ENCODE peak calls at places on chromosome 5, in eight cellular contexts. One of them, this sample, is unnamed.

GRCh38 chr5:135655326-135655725 is 76.5 kb upstream of the CXCL14 start:
- DNase-seq in WERI-Rb-1: no peak
- DNase-seq in dorsolateral prefrontal cortex: no peak
- DNase-seq in GM12891: no peak
- DNase-seq in stimulated activated CD4-positive, alpha-beta T cell treated with anti-CD3 and anti-CD28 coated beads, Interleukin-1b, Interleukin-23, amount 100 ng/mL, for 48 hours: no peak
- DNase-seq in adrenal gland: no peak
- DNase-seq in activated CD4-positive, alpha-beta T cell treated with anti-CD3 and anti-CD28 coated beads, Interleukin-2, amount 10 ng/mL, durations not matched to agents 7 days and 5 days: no peak
- DNase-seq in neuronal stem cell: no peak
- DNase-seq in this sample: no peak

GRCh38 chr5:67405755-67406154 is 209.2 kb upstream of the CD180 start:
- DNase-seq in dorsolateral prefrontal cortex: no peak
- DNase-seq in GM12891: no peak
- DNase-seq in adrenal gland: no peak
- DNase-seq in activated CD4-positive, alpha-beta T cell treated with anti-CD3 and anti-CD28 coated beads, Interleukin-2, amount 10 ng/mL, durations not matched to agents 7 days and 5 days: no peak
- DNase-seq in neuronal stem cell: no peak
- DNase-seq in WERI-Rb-1: no peak
- DNase-seq in stimulated activated CD4-positive, alpha-beta T cell treated with anti-CD3 and anti-CD28 coated beads, Interleukin-1b, Interleukin-23, amount 100 ng/mL, for 48 hours: no peak
- DNase-seq in this sample: no peak

GRCh38 chr5:69368458-69369368 is 607 bp downstream of the AK6 start:
- DNase-seq in GM12891: no peak
- DNase-seq in activated CD4-positive, alpha-beta T cell treated with anti-CD3 and anti-CD28 coated beads, Interleukin-2, amount 10 ng/mL, durations not matched to agents 7 days and 5 days: peak; percentile 32
- DNase-seq in WERI-Rb-1: no peak
- DNase-seq in adrenal gland: no peak
- DNase-seq in stimulated activated CD4-positive, alpha-beta T cell treated with anti-CD3 and anti-CD28 coated beads, Interleukin-1b, Interleukin-23, amount 100 ng/mL, for 48 hours: peak; percentile 17
- DNase-seq in dorsolateral prefrontal cortex: no peak
- DNase-seq in neuronal stem cell: peak; percentile 11
- DNase-seq in this sample: no peak

GRCh38 chr5:129079496-129079895 is 15.1 kb upstream of the ISOC1 start:
- DNase-seq in stimulated activated CD4-positive, alpha-beta T cell treated with anti-CD3 and anti-CD28 coated beads, Interleukin-1b, Interleukin-23, amount 100 ng/mL, for 48 hours: no peak
- DNase-seq in adrenal gland: no peak
- DNase-seq in dorsolateral prefrontal cortex: no peak
- DNase-seq in neuronal stem cell: no peak
- DNase-seq in GM12891: no peak
- DNase-seq in activated CD4-positive, alpha-beta T cell treated with anti-CD3 and anti-CD28 coated beads, Interleukin-2, amount 10 ng/mL, durations not matched to agents 7 days and 5 days: no peak
- DNase-seq in WERI-Rb-1: no peak
- DNase-seq in this sample: no peak

GRCh38 chr5:7015586-7016256 is 302.5 kb downstream of the TENT4A start:
- DNase-seq in adrenal gland: no peak
- DNase-seq in GM12891: no peak
- DNase-seq in WERI-Rb-1: peak; percentile 67
- DNase-seq in stimulated activated CD4-positive, alpha-beta T cell treated with anti-CD3 and anti-CD28 coated beads, Interleukin-1b, Interleukin-23, amount 100 ng/mL, for 48 hours: no peak
- DNase-seq in activated CD4-positive, alpha-beta T cell treated with anti-CD3 and anti-CD28 coated beads, Interleukin-2, amount 10 ng/mL, durations not matched to agents 7 days and 5 days: no peak
- DNase-seq in dorsolateral prefrontal cortex: no peak
- DNase-seq in neuronal stem cell: no peak
- DNase-seq in this sample: no peak

GRCh38 chr5:170076707-170077106 is 29.0 kb upstream of the FOXI1 start:
- DNase-seq in activated CD4-positive, alpha-beta T cell treated with anti-CD3 and anti-CD28 coated beads, Interleukin-2, amount 10 ng/mL, durations not matched to agents 7 days and 5 days: no peak
- DNase-seq in adrenal gland: no peak
- DNase-seq in GM12891: no peak
- DNase-seq in dorsolateral prefrontal cortex: no peak
- DNase-seq in stimulated activated CD4-positive, alpha-beta T cell treated with anti-CD3 and anti-CD28 coated beads, Interleukin-1b, Interleukin-23, amount 100 ng/mL, for 48 hours: no peak
- DNase-seq in WERI-Rb-1: no peak
- DNase-seq in neuronal stem cell: no peak
- DNase-seq in this sample: no peak

GRCh38 chr5:71693828-71694427 is 25.1 kb upstream of the CARTPT start:
- DNase-seq in neuronal stem cell: no peak
- DNase-seq in WERI-Rb-1: no peak
- DNase-seq in GM12891: no peak
- DNase-seq in adrenal gland: no peak
- DNase-seq in activated CD4-positive, alpha-beta T cell treated with anti-CD3 and anti-CD28 coated beads, Interleukin-2, amount 10 ng/mL, durations not matched to agents 7 days and 5 days: no peak
- DNase-seq in stimulated activated CD4-positive, alpha-beta T cell treated with anti-CD3 and anti-CD28 coated beads, Interleukin-1b, Interleukin-23, amount 100 ng/mL, for 48 hours: no peak
- DNase-seq in dorsolateral prefrontal cortex: no peak
- DNase-seq in this sample: no peak

GRCh38 chr5:116359575-116359974 is 215.0 kb downstream of the SEMA6A start:
- DNase-seq in dorsolateral prefrontal cortex: no peak
- DNase-seq in adrenal gland: no peak
- DNase-seq in GM12891: no peak
- DNase-seq in neuronal stem cell: no peak
- DNase-seq in stimulated activated CD4-positive, alpha-beta T cell treated with anti-CD3 and anti-CD28 coated beads, Interleukin-1b, Interleukin-23, amount 100 ng/mL, for 48 hours: no peak
- DNase-seq in WERI-Rb-1: no peak
- DNase-seq in activated CD4-positive, alpha-beta T cell treated with anti-CD3 and anti-CD28 coated beads, Interleukin-2, amount 10 ng/mL, durations not matched to agents 7 days and 5 days: no peak
- DNase-seq in this sample: no peak

GRCh38 chr5:31656806-31657205 is 17.9 kb downstream of the PDZD2 start:
- DNase-seq in WERI-Rb-1: no peak
- DNase-seq in GM12891: no peak
- DNase-seq in dorsolateral prefrontal cortex: no peak
- DNase-seq in neuronal stem cell: no peak
- DNase-seq in activated CD4-positive, alpha-beta T cell treated with anti-CD3 and anti-CD28 coated beads, Interleukin-2, amount 10 ng/mL, durations not matched to agents 7 days and 5 days: no peak
- DNase-seq in adrenal gland: no peak
- DNase-seq in stimulated activated CD4-positive, alpha-beta T cell treated with anti-CD3 and anti-CD28 coated beads, Interleukin-1b, Interleukin-23, amount 100 ng/mL, for 48 hours: no peak
- DNase-seq in this sample: no peak

GRCh38 chr5:81838307-81838906 is 87.5 kb upstream of the SSBP2 start:
- DNase-seq in GM12891: no peak
- DNase-seq in adrenal gland: peak; percentile 63
- DNase-seq in WERI-Rb-1: peak; percentile 45
- DNase-seq in stimulated activated CD4-positive, alpha-beta T cell treated with anti-CD3 and anti-CD28 coated beads, Interleukin-1b, Interleukin-23, amount 100 ng/mL, for 48 hours: no peak
- DNase-seq in activated CD4-positive, alpha-beta T cell treated with anti-CD3 and anti-CD28 coated beads, Interleukin-2, amount 10 ng/mL, durations not matched to agents 7 days and 5 days: peak; percentile 36
- DNase-seq in neuronal stem cell: no peak
- DNase-seq in dorsolateral prefrontal cortex: no peak
- DNase-seq in this sample: no peak

GRCh38 chr5:151085517-151086031 is 4.7 kb upstream of the TNIP1 start:
- DNase-seq in activated CD4-positive, alpha-beta T cell treated with anti-CD3 and anti-CD28 coated beads, Interleukin-2, amount 10 ng/mL, durations not matched to agents 7 days and 5 days: no peak
- DNase-seq in WERI-Rb-1: no peak
- DNase-seq in GM12891: no peak
- DNase-seq in stimulated activated CD4-positive, alpha-beta T cell treated with anti-CD3 and anti-CD28 coated beads, Interleukin-1b, Interleukin-23, amount 100 ng/mL, for 48 hours: peak; percentile 47
- DNase-seq in dorsolateral prefrontal cortex: no peak
- DNase-seq in neuronal stem cell: no peak
- DNase-seq in adrenal gland: peak; percentile 73
- DNase-seq in this sample: no peak

GRCh38 chr5:139946440-139946839 is 96.7 kb downstream of the NRG2 start:
- DNase-seq in WERI-Rb-1: no peak
- DNase-seq in neuronal stem cell: no peak
- DNase-seq in adrenal gland: no peak
- DNase-seq in activated CD4-positive, alpha-beta T cell treated with anti-CD3 and anti-CD28 coated beads, Interleukin-2, amount 10 ng/mL, durations not matched to agents 7 days and 5 days: no peak
- DNase-seq in stimulated activated CD4-positive, alpha-beta T cell treated with anti-CD3 and anti-CD28 coated beads, Interleukin-1b, Interleukin-23, amount 100 ng/mL, for 48 hours: no peak
- DNase-seq in dorsolateral prefrontal cortex: no peak
- DNase-seq in GM12891: no peak
- DNase-seq in this sample: no peak

GRCh38 chr5:86118542-86118941 is 499.2 kb upstream of the COX7C start:
- DNase-seq in stimulated activated CD4-positive, alpha-beta T cell treated with anti-CD3 and anti-CD28 coated beads, Interleukin-1b, Interleukin-23, amount 100 ng/mL, for 48 hours: no peak
- DNase-seq in dorsolateral prefrontal cortex: no peak
- DNase-seq in GM12891: no peak
- DNase-seq in activated CD4-positive, alpha-beta T cell treated with anti-CD3 and anti-CD28 coated beads, Interleukin-2, amount 10 ng/mL, durations not matched to agents 7 days and 5 days: no peak
- DNase-seq in adrenal gland: no peak
- DNase-seq in neuronal stem cell: no peak
- DNase-seq in WERI-Rb-1: no peak
- DNase-seq in this sample: no peak

GRCh38 chr5:138981131-138981530 is 106.0 kb upstream of the LRRTM2 start:
- DNase-seq in adrenal gland: peak; percentile 35
- DNase-seq in neuronal stem cell: no peak
- DNase-seq in GM12891: no peak
- DNase-seq in WERI-Rb-1: no peak
- DNase-seq in activated CD4-positive, alpha-beta T cell treated with anti-CD3 and anti-CD28 coated beads, Interleukin-2, amount 10 ng/mL, durations not matched to agents 7 days and 5 days: no peak
- DNase-seq in stimulated activated CD4-positive, alpha-beta T cell treated with anti-CD3 and anti-CD28 coated beads, Interleukin-1b, Interleukin-23, amount 100 ng/mL, for 48 hours: no peak
- DNase-seq in dorsolateral prefrontal cortex: no peak
- DNase-seq in this sample: no peak

GRCh38 chr5:138945421-138946240 is 70.5 kb upstream of the LRRTM2 start:
- DNase-seq in dorsolateral prefrontal cortex: peak; percentile 79
- DNase-seq in activated CD4-positive, alpha-beta T cell treated with anti-CD3 and anti-CD28 coated beads, Interleukin-2, amount 10 ng/mL, durations not matched to agents 7 days and 5 days: no peak
- DNase-seq in neuronal stem cell: peak; percentile 88
- DNase-seq in GM12891: no peak
- DNase-seq in WERI-Rb-1: no peak
- DNase-seq in adrenal gland: peak; percentile 57
- DNase-seq in stimulated activated CD4-positive, alpha-beta T cell treated with anti-CD3 and anti-CD28 coated beads, Interleukin-1b, Interleukin-23, amount 100 ng/mL, for 48 hours: no peak
- DNase-seq in this sample: no peak

GRCh38 chr5:172156541-172156994 is 31.5 kb downstream of the STK10 start:
- DNase-seq in WERI-Rb-1: no peak
- DNase-seq in dorsolateral prefrontal cortex: no peak
- DNase-seq in activated CD4-positive, alpha-beta T cell treated with anti-CD3 and anti-CD28 coated beads, Interleukin-2, amount 10 ng/mL, durations not matched to agents 7 days and 5 days: no peak
- DNase-seq in stimulated activated CD4-positive, alpha-beta T cell treated with anti-CD3 and anti-CD28 coated beads, Interleukin-1b, Interleukin-23, amount 100 ng/mL, for 48 hours: no peak
- DNase-seq in GM12891: no peak
- DNase-seq in adrenal gland: peak; percentile 84
- DNase-seq in neuronal stem cell: no peak
- DNase-seq in this sample: no peak

GRCh38 chr5:133298447-133298846 is 246.6 kb downstream of the HSPA4 start:
- DNase-seq in adrenal gland: no peak
- DNase-seq in dorsolateral prefrontal cortex: no peak
- DNase-seq in neuronal stem cell: no peak
- DNase-seq in GM12891: no peak
- DNase-seq in WERI-Rb-1: no peak
- DNase-seq in stimulated activated CD4-positive, alpha-beta T cell treated with anti-CD3 and anti-CD28 coated beads, Interleukin-1b, Interleukin-23, amount 100 ng/mL, for 48 hours: peak; percentile 41
- DNase-seq in activated CD4-positive, alpha-beta T cell treated with anti-CD3 and anti-CD28 coated beads, Interleukin-2, amount 10 ng/mL, durations not matched to agents 7 days and 5 days: peak; percentile 21
- DNase-seq in this sample: no peak

GRCh38 chr5:446864-447263 is 3.9 kb downstream of the EXOC3 start:
- DNase-seq in dorsolateral prefrontal cortex: peak; percentile 8
- DNase-seq in activated CD4-positive, alpha-beta T cell treated with anti-CD3 and anti-CD28 coated beads, Interleukin-2, amount 10 ng/mL, durations not matched to agents 7 days and 5 days: no peak
- DNase-seq in stimulated activated CD4-positive, alpha-beta T cell treated with anti-CD3 and anti-CD28 coated beads, Interleukin-1b, Interleukin-23, amount 100 ng/mL, for 48 hours: no peak
- DNase-seq in WERI-Rb-1: peak; percentile 18
- DNase-seq in neuronal stem cell: no peak
- DNase-seq in GM12891: no peak
- DNase-seq in adrenal gland: peak; percentile 43
- DNase-seq in this sample: no peak

GRCh38 chr5:101915559-101915958 is 380.5 kb downstream of the SLCO4C1 start:
- DNase-seq in adrenal gland: no peak
- DNase-seq in activated CD4-positive, alpha-beta T cell treated with anti-CD3 and anti-CD28 coated beads, Interleukin-2, amount 10 ng/mL, durations not matched to agents 7 days and 5 days: no peak
- DNase-seq in neuronal stem cell: no peak
- DNase-seq in dorsolateral prefrontal cortex: no peak
- DNase-seq in stimulated activated CD4-positive, alpha-beta T cell treated with anti-CD3 and anti-CD28 coated beads, Interleukin-1b, Interleukin-23, amount 100 ng/mL, for 48 hours: no peak
- DNase-seq in GM12891: no peak
- DNase-seq in WERI-Rb-1: no peak
- DNase-seq in this sample: no peak

GRCh38 chr5:18792145-18792544 is 1157.9 kb downstream of the TAF11L14 start:
- DNase-seq in GM12891: no peak
- DNase-seq in WERI-Rb-1: no peak
- DNase-seq in stimulated activated CD4-positive, alpha-beta T cell treated with anti-CD3 and anti-CD28 coated beads, Interleukin-1b, Interleukin-23, amount 100 ng/mL, for 48 hours: no peak
- DNase-seq in adrenal gland: no peak
- DNase-seq in neuronal stem cell: no peak
- DNase-seq in activated CD4-positive, alpha-beta T cell treated with anti-CD3 and anti-CD28 coated beads, Interleukin-2, amount 10 ng/mL, durations not matched to agents 7 days and 5 days: no peak
- DNase-seq in dorsolateral prefrontal cortex: no peak
- DNase-seq in this sample: no peak

GRCh38 chr5:67431191-67431590 is 234.6 kb upstream of the CD180 start:
- DNase-seq in stimulated activated CD4-positive, alpha-beta T cell treated with anti-CD3 and anti-CD28 coated beads, Interleukin-1b, Interleukin-23, amount 100 ng/mL, for 48 hours: no peak
- DNase-seq in GM12891: no peak
- DNase-seq in adrenal gland: no peak
- DNase-seq in neuronal stem cell: no peak
- DNase-seq in dorsolateral prefrontal cortex: no peak
- DNase-seq in activated CD4-positive, alpha-beta T cell treated with anti-CD3 and anti-CD28 coated beads, Interleukin-2, amount 10 ng/mL, durations not matched to agents 7 days and 5 days: no peak
- DNase-seq in WERI-Rb-1: no peak
- DNase-seq in this sample: no peak

GRCh38 chr5:140042551-140043507 is at the start of gene NRG2:
- DNase-seq in dorsolateral prefrontal cortex: peak; percentile 73
- DNase-seq in WERI-Rb-1: peak; percentile 87
- DNase-seq in adrenal gland: peak; percentile 85
- DNase-seq in neuronal stem cell: peak; percentile 69
- DNase-seq in GM12891: peak; percentile 65
- DNase-seq in stimulated activated CD4-positive, alpha-beta T cell treated with anti-CD3 and anti-CD28 coated beads, Interleukin-1b, Interleukin-23, amount 100 ng/mL, for 48 hours: peak; percentile 40
- DNase-seq in activated CD4-positive, alpha-beta T cell treated with anti-CD3 and anti-CD28 coated beads, Interleukin-2, amount 10 ng/mL, durations not matched to agents 7 days and 5 days: peak; percentile 44
- DNase-seq in this sample: peak; percentile 34

GRCh38 chr5:36496471-36496870 is 109.9 kb upstream of the SLC1A3 start:
- DNase-seq in activated CD4-positive, alpha-beta T cell treated with anti-CD3 and anti-CD28 coated beads, Interleukin-2, amount 10 ng/mL, durations not matched to agents 7 days and 5 days: no peak
- DNase-seq in neuronal stem cell: no peak
- DNase-seq in adrenal gland: no peak
- DNase-seq in dorsolateral prefrontal cortex: no peak
- DNase-seq in GM12891: no peak
- DNase-seq in WERI-Rb-1: no peak
- DNase-seq in stimulated activated CD4-positive, alpha-beta T cell treated with anti-CD3 and anti-CD28 coated beads, Interleukin-1b, Interleukin-23, amount 100 ng/mL, for 48 hours: no peak
- DNase-seq in this sample: peak; percentile 16

GRCh38 chr5:62593331-62593730 is 14.7 kb downstream of the LRRC70 start:
- DNase-seq in neuronal stem cell: no peak
- DNase-seq in activated CD4-positive, alpha-beta T cell treated with anti-CD3 and anti-CD28 coated beads, Interleukin-2, amount 10 ng/mL, durations not matched to agents 7 days and 5 days: no peak
- DNase-seq in WERI-Rb-1: no peak
- DNase-seq in stimulated activated CD4-positive, alpha-beta T cell treated with anti-CD3 and anti-CD28 coated beads, Interleukin-1b, Interleukin-23, amount 100 ng/mL, for 48 hours: no peak
- DNase-seq in adrenal gland: no peak
- DNase-seq in GM12891: no peak
- DNase-seq in dorsolateral prefrontal cortex: no peak
- DNase-seq in this sample: no peak

GRCh38 chr5:163456029-163456589 is 3.8 kb downstream of the NUDCD2 start:
- DNase-seq in stimulated activated CD4-positive, alpha-beta T cell treated with anti-CD3 and anti-CD28 coated beads, Interleukin-1b, Interleukin-23, amount 100 ng/mL, for 48 hours: no peak
- DNase-seq in activated CD4-positive, alpha-beta T cell treated with anti-CD3 and anti-CD28 coated beads, Interleukin-2, amount 10 ng/mL, durations not matched to agents 7 days and 5 days: no peak
- DNase-seq in WERI-Rb-1: no peak
- DNase-seq in GM12891: no peak
- DNase-seq in adrenal gland: no peak
- DNase-seq in dorsolateral prefrontal cortex: no peak
- DNase-seq in neuronal stem cell: no peak
- DNase-seq in this sample: no peak

GRCh38 chr5:144292029-144292428 is 121.4 kb downstream of the KCTD16 start:
- DNase-seq in neuronal stem cell: no peak
- DNase-seq in stimulated activated CD4-positive, alpha-beta T cell treated with anti-CD3 and anti-CD28 coated beads, Interleukin-1b, Interleukin-23, amount 100 ng/mL, for 48 hours: no peak
- DNase-seq in adrenal gland: no peak
- DNase-seq in activated CD4-positive, alpha-beta T cell treated with anti-CD3 and anti-CD28 coated beads, Interleukin-2, amount 10 ng/mL, durations not matched to agents 7 days and 5 days: no peak
- DNase-seq in WERI-Rb-1: no peak
- DNase-seq in dorsolateral prefrontal cortex: no peak
- DNase-seq in GM12891: no peak
- DNase-seq in this sample: no peak

GRCh38 chr5:73917433-73917832 is 291.4 kb downstream of the ARHGEF28 start:
- DNase-seq in neuronal stem cell: no peak
- DNase-seq in activated CD4-positive, alpha-beta T cell treated with anti-CD3 and anti-CD28 coated beads, Interleukin-2, amount 10 ng/mL, durations not matched to agents 7 days and 5 days: no peak
- DNase-seq in WERI-Rb-1: no peak
- DNase-seq in dorsolateral prefrontal cortex: peak; percentile 80
- DNase-seq in adrenal gland: peak; percentile 73
- DNase-seq in stimulated activated CD4-positive, alpha-beta T cell treated with anti-CD3 and anti-CD28 coated beads, Interleukin-1b, Interleukin-23, amount 100 ng/mL, for 48 hours: no peak
- DNase-seq in GM12891: no peak
- DNase-seq in this sample: no peak

GRCh38 chr5:124887223-124887622 is 140.8 kb upstream of the ZNF608 start:
- DNase-seq in dorsolateral prefrontal cortex: no peak
- DNase-seq in neuronal stem cell: no peak
- DNase-seq in WERI-Rb-1: no peak
- DNase-seq in adrenal gland: peak; percentile 67
- DNase-seq in stimulated activated CD4-positive, alpha-beta T cell treated with anti-CD3 and anti-CD28 coated beads, Interleukin-1b, Interleukin-23, amount 100 ng/mL, for 48 hours: no peak
- DNase-seq in activated CD4-positive, alpha-beta T cell treated with anti-CD3 and anti-CD28 coated beads, Interleukin-2, amount 10 ng/mL, durations not matched to agents 7 days and 5 days: no peak
- DNase-seq in GM12891: no peak
- DNase-seq in this sample: no peak

GRCh38 chr5:81269751-81270686 is 31.4 kb upstream of the ZCCHC9 start:
- DNase-seq in activated CD4-positive, alpha-beta T cell treated with anti-CD3 and anti-CD28 coated beads, Interleukin-2, amount 10 ng/mL, durations not matched to agents 7 days and 5 days: no peak
- DNase-seq in adrenal gland: no peak
- DNase-seq in neuronal stem cell: no peak
- DNase-seq in stimulated activated CD4-positive, alpha-beta T cell treated with anti-CD3 and anti-CD28 coated beads, Interleukin-1b, Interleukin-23, amount 100 ng/mL, for 48 hours: no peak
- DNase-seq in WERI-Rb-1: peak; percentile 22
- DNase-seq in dorsolateral prefrontal cortex: no peak
- DNase-seq in GM12891: no peak
- DNase-seq in this sample: no peak

GRCh38 chr5:84688566-84688965 is 303.9 kb upstream of the EDIL3 start:
- DNase-seq in activated CD4-positive, alpha-beta T cell treated with anti-CD3 and anti-CD28 coated beads, Interleukin-2, amount 10 ng/mL, durations not matched to agents 7 days and 5 days: no peak
- DNase-seq in WERI-Rb-1: no peak
- DNase-seq in neuronal stem cell: no peak
- DNase-seq in stimulated activated CD4-positive, alpha-beta T cell treated with anti-CD3 and anti-CD28 coated beads, Interleukin-1b, Interleukin-23, amount 100 ng/mL, for 48 hours: no peak
- DNase-seq in dorsolateral prefrontal cortex: no peak
- DNase-seq in adrenal gland: no peak
- DNase-seq in GM12891: no peak
- DNase-seq in this sample: no peak

GRCh38 chr5:117590944-117591343 is 1016.3 kb upstream of the SEMA6A start:
- DNase-seq in adrenal gland: no peak
- DNase-seq in dorsolateral prefrontal cortex: no peak
- DNase-seq in stimulated activated CD4-positive, alpha-beta T cell treated with anti-CD3 and anti-CD28 coated beads, Interleukin-1b, Interleukin-23, amount 100 ng/mL, for 48 hours: no peak
- DNase-seq in GM12891: no peak
- DNase-seq in neuronal stem cell: no peak
- DNase-seq in WERI-Rb-1: peak; percentile 8
- DNase-seq in activated CD4-positive, alpha-beta T cell treated with anti-CD3 and anti-CD28 coated beads, Interleukin-2, amount 10 ng/mL, durations not matched to agents 7 days and 5 days: no peak
- DNase-seq in this sample: no peak

GRCh38 chr5:173281910-173282309 is 46.3 kb downstream of the STC2 start:
- DNase-seq in WERI-Rb-1: peak; percentile 49
- DNase-seq in activated CD4-positive, alpha-beta T cell treated with anti-CD3 and anti-CD28 coated beads, Interleukin-2, amount 10 ng/mL, durations not matched to agents 7 days and 5 days: no peak
- DNase-seq in adrenal gland: no peak
- DNase-seq in neuronal stem cell: no peak
- DNase-seq in stimulated activated CD4-positive, alpha-beta T cell treated with anti-CD3 and anti-CD28 coated beads, Interleukin-1b, Interleukin-23, amount 100 ng/mL, for 48 hours: no peak
- DNase-seq in GM12891: no peak
- DNase-seq in dorsolateral prefrontal cortex: no peak
- DNase-seq in this sample: no peak

GRCh38 chr5:150637245-150638052 is 3.0 kb upstream of the SYNPO start:
- DNase-seq in adrenal gland: peak; percentile 85
- DNase-seq in dorsolateral prefrontal cortex: no peak
- DNase-seq in stimulated activated CD4-positive, alpha-beta T cell treated with anti-CD3 and anti-CD28 coated beads, Interleukin-1b, Interleukin-23, amount 100 ng/mL, for 48 hours: no peak
- DNase-seq in WERI-Rb-1: no peak
- DNase-seq in GM12891: no peak
- DNase-seq in activated CD4-positive, alpha-beta T cell treated with anti-CD3 and anti-CD28 coated beads, Interleukin-2, amount 10 ng/mL, durations not matched to agents 7 days and 5 days: no peak
- DNase-seq in neuronal stem cell: no peak
- DNase-seq in this sample: no peak

GRCh38 chr5:125486634-125487033 is 740.2 kb upstream of the ZNF608 start:
- DNase-seq in stimulated activated CD4-positive, alpha-beta T cell treated with anti-CD3 and anti-CD28 coated beads, Interleukin-1b, Interleukin-23, amount 100 ng/mL, for 48 hours: no peak
- DNase-seq in GM12891: no peak
- DNase-seq in neuronal stem cell: no peak
- DNase-seq in WERI-Rb-1: no peak
- DNase-seq in adrenal gland: no peak
- DNase-seq in activated CD4-positive, alpha-beta T cell treated with anti-CD3 and anti-CD28 coated beads, Interleukin-2, amount 10 ng/mL, durations not matched to agents 7 days and 5 days: no peak
- DNase-seq in dorsolateral prefrontal cortex: no peak
- DNase-seq in this sample: no peak

This sample was measured in nucleus accumbens.